ENCODE peak calls at places on chromosomes 1 and 21, in ten cellular contexts. I is activated CD4-positive, alpha-beta T cell treated with anti-CD3 and anti-CD28 coated beads for 48 hours; E is HAP-1; P is nucleus accumbens; B is naive thymus-derived CD4-positive, alpha-beta T cell; R is COLO829; N is omental fat pad; H is stimulated activated CD4-positive, alpha-beta T cell treated with anti-CD3 and anti-CD28 coated beads, TNF-alpha, amount 100 ng/mL, for 24 hours; Q is A172; T is stromal cell of bone marrow. S is an unnamed sample.

GRCh38 chr1:18225236-18225904 is 117.8 kb downstream of the IGSF21 start:
- DNase-seq in I (no peak), H (no peak), T (no peak), P (no peak), N (no peak), B (no peak), R (no peak), E (no peak), Q (no peak), S (no peak)

GRCh38 chr21:46005481-46005881 is 23.9 kb downstream of the COL6A1 start:
- DNase-seq in Q (no peak), H (no peak), I (no peak), E (no peak), T (no peak), R (no peak), B (no peak), P (no peak), N (peak; percentile 8), S (no peak)

GRCh38 chr1:234938924-234939323 is 189.7 kb downstream of the TOMM20 start:
- DNase-seq in B (no peak), I (no peak), E (no peak), H (no peak), N (no peak), P (no peak), Q (no peak), R (no peak), T (no peak), S (no peak)

GRCh38 chr1:13757693-13758092 is 57.7 kb downstream of the PRDM2 start:
- DNase-seq in T (no peak), E (no peak), B (no peak), R (no peak), H (no peak), P (no peak), N (no peak), Q (no peak), I (no peak), S (no peak)

GRCh38 chr1:45644661-45645060 is 20.8 kb upstream of the CCDC17 start:
- DNase-seq in H (no peak), Q (no peak), I (no peak), T (no peak), R (no peak), N (no peak), P (no peak), B (no peak), E (no peak), S (no peak)

GRCh38 chr21:45532826-45533730 is 9.2 kb downstream of the SLC19A1 start:
- DNase-seq in Q (no peak), H (no peak), I (no peak), P (no peak), E (no peak), T (no peak), B (no peak), R (no peak), N (no peak), S (no peak)

GRCh38 chr1:206573772-206574161 is 38.5 kb downstream of the EIF2D start:
- DNase-seq in T (no peak), H (no peak), B (no peak), E (no peak), R (no peak), Q (no peak), I (no peak), N (no peak), P (no peak), S (no peak)

GRCh38 chr1:202315576-202316168 is 26.1 kb downstream of the UBE2T start:
- DNase-seq in P (no peak), R (peak; percentile 89), Q (peak; percentile 75), I (peak; percentile 84), B (peak; percentile 50), E (peak; percentile 53), N (peak; percentile 53), H (peak; percentile 44), T (peak; percentile 34), S (peak; percentile 45)

GRCh38 chr1:7047866-7048265 is 262.6 kb downstream of the CAMTA1 start:
- DNase-seq in R (no peak), Q (no peak), N (no peak), B (no peak), H (no peak), E (no peak), T (no peak), P (no peak), I (no peak), S (no peak)

GRCh38 chr1:58839147-58839795 is 55.4 kb upstream of the JUN start:
- DNase-seq in H (no peak), Q (no peak), E (no peak), T (no peak), N (no peak), R (no peak), P (no peak), B (no peak), I (no peak), S (no peak)

GRCh38 chr1:95287078-95287477 is 53.1 kb downstream of the RWDD3 start:
- DNase-seq in N (no peak), B (no peak), I (no peak), T (no peak), E (peak; percentile 26), Q (no peak), P (no peak), H (no peak), R (no peak), S (no peak)

GRCh38 chr1:66761273-66761672 is 9.0 kb downstream of the DYNLT5 start:
- DNase-seq in H (no peak), Q (no peak), I (no peak), T (peak; percentile 36), N (no peak), B (no peak), P (no peak), E (no peak), R (no peak), S (no peak)

GRCh38 chr21:31343680-31344480 is at the start of gene TIAM1:
- DNase-seq in R (peak; percentile 63), E (no peak), Q (peak; percentile 86), I (peak; percentile 58), H (no peak), N (peak; percentile 38), B (no peak), T (peak; percentile 76), P (no peak), S (peak; percentile 63)

GRCh38 chr1:229058716-229059115 is 212.2 kb upstream of the RAB4A start:
- DNase-seq in B (no peak), I (no peak), E (no peak), P (no peak), H (no peak), Q (no peak), R (no peak), T (no peak), N (no peak), S (no peak)

GRCh38 chr1:217393901-217394300 is 237.0 kb downstream of the GPATCH2 start:
- DNase-seq in P (no peak), N (no peak), H (no peak), I (no peak), B (no peak), E (no peak), R (peak; percentile 8), T (no peak), Q (no peak), S (no peak)

S was measured in NCI-H226.